ENCODE peak calls at places on chromosomes 1 and 21, in ten cellular contexts. Z, V, N, S, U, C, O, H, T and K are unnamed samples.

GRCh38 chr1:42315500-42315899 is 19.5 kb downstream of the FOXJ3 start:
- DNase-seq in Z (no peak), V (no peak), N (no peak), S (no peak), U (no peak), C (no peak), O (no peak), H (no peak), T (no peak), K (no peak)

GRCh38 chr1:6180578-6181311 is 624 bp upstream of the CHD5 start:
- DNase-seq in Z (no peak), V (no peak), N (peak), S (no peak), U (no peak), C (no peak), O (no peak), H (peak), T (no peak), K (no peak)

GRCh38 chr1:98458514-98459259 is 202.8 kb upstream of the SNX7 start:
- DNase-seq in Z (no peak), V (no peak), N (no peak), S (no peak), U (no peak), C (no peak), O (no peak), H (no peak), T (no peak), K (no peak)

GRCh38 chr1:204545202-204545601 is 29.0 kb downstream of the MDM4 start:
- DNase-seq in Z (no peak), V (no peak), N (no peak), S (peak), U (no peak), C (no peak), O (no peak), H (no peak), T (no peak), K (no peak)

GRCh38 chr1:7916431-7916830 is 24.2 kb downstream of the TNFRSF9 start:
- DNase-seq in Z (no peak), V (no peak), N (no peak), S (no peak), U (no peak), C (no peak), O (no peak), H (no peak), T (no peak), K (no peak)

GRCh38 chr21:30083120-30083945 is 83.3 kb downstream of the CLDN17 start:
- DNase-seq in Z (peak), V (no peak), N (no peak), S (no peak), U (no peak), C (no peak), O (no peak), H (no peak), T (no peak), K (no peak)

GRCh38 chr1:7655354-7655753 is 115.7 kb upstream of the VAMP3 start:
- DNase-seq in Z (no peak), V (no peak), N (no peak), S (no peak), U (no peak), C (no peak), O (no peak), H (no peak), T (no peak), K (no peak)

GRCh38 chr1:224411766-224412165 is 22.8 kb downstream of the WDR26 start:
- DNase-seq in Z (peak), V (no peak), N (no peak), S (peak), U (no peak), C (no peak), O (no peak), H (no peak), T (peak), K (no peak)

GRCh38 chr1:44305962-44306422 is 49.1 kb downstream of the ERI3 start:
- DNase-seq in Z (no peak), V (no peak), N (no peak), S (no peak), U (no peak), C (no peak), O (no peak), H (peak), T (no peak), K (no peak)

GRCh38 chr1:117014209-117014608 is 12.6 kb downstream of the CD101 start:
- DNase-seq in Z (peak), V (no peak), N (no peak), S (no peak), U (no peak), C (no peak), O (no peak), H (no peak), T (no peak), K (no peak)

GRCh38 chr21:39908265-39908923 is 41.2 kb downstream of the PCP4 start:
- DNase-seq in Z (no peak), V (no peak), N (no peak), S (no peak), U (no peak), C (no peak), O (no peak), H (no peak), T (no peak), K (no peak)

GRCh38 chr1:210292276-210292851 is 36.3 kb upstream of the HHAT start:
- DNase-seq in Z (peak), V (no peak), N (peak), S (peak), U (peak), C (peak), O (no peak), H (peak), T (peak), K (no peak)